ENCODE peak calls at places on chromosomes 5 and 9, in nine cellular contexts. M is brain microvascular endothelial cell; T is osteoblast; O is GM04504; A is stimulated activated CD4-positive, alpha-beta T cell treated with anti-CD3 and anti-CD28 coated beads, Interleukin-4, amount 100 ng/mL, for 1 hour; Z is adrenal gland; Q is activated CD4-positive, alpha-beta memory T cell treated with anti-CD3 and anti-CD28 coated beads, Interleukin-2, amount 10 ng/mL, durations not matched to agents 7 days and 5 days; R is RWPE1; E is NCI-H748 treated with DMSO at 0.1 percent for 48 hours. C is an unnamed sample.

GRCh38 chr5:146716636-146717035 is 161.9 kb downstream of the PPP2R2B start:
- DNase-seq in Q (no peak), R (no peak), A (no peak), M (no peak), T (no peak), O (no peak), E (no peak), Z (no peak), C (no peak)

GRCh38 chr9:135604437-135605237 is 34.7 kb downstream of the GLT6D1 start:
- DNase-seq in E (no peak), O (no peak), M (no peak), Q (peak), A (no peak), T (peak), Z (no peak), R (no peak), C (no peak)

GRCh38 chr5:57368010-57368409 is 114.6 kb downstream of the ACTBL2 start:
- DNase-seq in O (peak), A (no peak), R (no peak), Z (no peak), T (no peak), M (no peak), E (no peak), Q (no peak), C (no peak)

GRCh38 chr5:159571501-159572244 is 241.4 kb upstream of the IL12B start:
- DNase-seq in A (no peak), R (peak), T (no peak), Z (no peak), M (no peak), Q (no peak), E (peak), O (no peak), C (no peak)

GRCh38 chr9:74304598-74304997 is 192.5 kb upstream of the RORB start:
- DNase-seq in R (no peak), O (no peak), M (no peak), T (no peak), E (no peak), Z (no peak), A (no peak), Q (no peak), C (no peak)

GRCh38 chr5:5340206-5340729 is 82.2 kb upstream of the ICE1 start:
- DNase-seq in A (no peak), M (peak), R (peak), Q (no peak), Z (peak), T (peak), E (no peak), O (peak), C (no peak)

GRCh38 chr5:102789469-102789868 is 34.4 kb downstream of the PAM start:
- DNase-seq in T (no peak), Q (no peak), O (no peak), A (no peak), M (no peak), E (no peak), R (no peak), Z (no peak), C (no peak)

GRCh38 chr9:135215571-135216161 is 128.2 kb downstream of the OLFM1 start:
- DNase-seq in E (no peak), M (no peak), R (no peak), Q (no peak), A (no peak), Z (peak), T (peak), O (no peak), C (no peak)

GRCh38 chr5:128077526-128077925 is 6.0 kb upstream of the SLC12A2 start:
- DNase-seq in Z (no peak), E (no peak), A (no peak), R (no peak), T (no peak), Q (no peak), M (no peak), O (no peak), C (no peak)

GRCh38 chr5:88089757-88090390 is 178.8 kb downstream of the TMEM161B start:
- DNase-seq in M (no peak), Z (no peak), E (no peak), Q (no peak), O (no peak), T (peak), R (no peak), A (no peak), C (no peak)

GRCh38 chr9:113623851-113624485 is 160.4 kb downstream of the RGS3 start:
- DNase-seq in M (no peak), O (no peak), R (no peak), A (no peak), Z (no peak), T (no peak), Q (no peak), E (no peak), C (no peak)

GRCh38 chr5:133425764-133426738 is 186.3 kb downstream of the FSTL4 start:
- DNase-seq in R (no peak), M (no peak), O (no peak), A (no peak), Q (no peak), T (no peak), Z (no peak), E (no peak), C (no peak)

GRCh38 chr9:119436261-119436660 is 67.0 kb upstream of the BRINP1 start:
- DNase-seq in Z (no peak), A (no peak), M (no peak), R (no peak), E (no peak), O (no peak), Q (no peak), T (no peak), C (no peak)

GRCh38 chr9:99162759-99163364 is 57.9 kb downstream of the TGFBR1 start:
- DNase-seq in E (peak), M (no peak), R (peak), A (no peak), O (no peak), Z (no peak), T (no peak), Q (no peak), C (no peak)

GRCh38 chr9:134552349-134552990 is 89.1 kb upstream of the COL5A1 start:
- DNase-seq in A (no peak), Q (no peak), M (no peak), Z (no peak), E (no peak), T (peak), O (no peak), R (no peak), C (no peak)

GRCh38 chr5:89034588-89034987 is 151.6 kb upstream of the MEF2C start:
- DNase-seq in O (no peak), T (peak), A (no peak), M (peak), Q (no peak), Z (no peak), R (no peak), E (no peak), C (no peak)

GRCh38 chr9:16361118-16361517 is 509.4 kb downstream of the BNC2 start:
- DNase-seq in Q (no peak), T (no peak), E (no peak), M (no peak), O (no peak), A (no peak), R (no peak), Z (no peak), C (no peak)

GRCh38 chr9:33447404-33448158 is at the start of gene AQP3:
- DNase-seq in A (peak), Q (peak), Z (peak), R (peak), T (peak), M (peak), O (no peak), E (peak), C (peak)

GRCh38 chr9:6703898-6704639 is 53.7 kb upstream of the KDM4C start:
- DNase-seq in E (peak), R (peak), O (peak), T (peak), M (peak), Z (peak), A (peak), Q (peak), C (peak)

GRCh38 chr9:99044827-99045226 is 60.1 kb upstream of the TGFBR1 start:
- DNase-seq in R (no peak), T (no peak), O (no peak), Q (no peak), Z (no peak), E (no peak), A (no peak), M (no peak), C (no peak)

GRCh38 chr5:180330810-180331646 is 22.1 kb downstream of the GFPT2 start:
- DNase-seq in O (peak), T (peak), A (no peak), Q (no peak), E (no peak), R (peak), M (peak), Z (peak), C (no peak)

C was measured in HAP-1.